ENCODE peak calls at places on chromosomes 1 and 21, in ten cellular contexts. I is astrocyte of the spinal cord, D is MM.1S, W is tibial artery, L is fibroblast of pulmonary artery, C is upper lobe of right lung, G is HCT116, A is stomach, U is fibroblast of lung, X is choroid plexus epithelial cell. Z is an unnamed sample.

GRCh38 chr1:215192306-215192705 is 109.8 kb downstream of the KCNK2 start:
- DNase-seq in I (peak), D (no peak), W (no peak), L (peak), C (no peak), G (no peak), A (no peak), U (peak), X (peak), Z (no peak)

GRCh38 chr21:42319368-42319767 is 4.2 kb upstream of the TFF3 start:
- DNase-seq in I (no peak), D (no peak), W (no peak), L (no peak), C (no peak), G (no peak), A (no peak), U (no peak), X (no peak), Z (no peak)

GRCh38 chr1:193264313-193265065 is 78.1 kb upstream of the B3GALT2 start:
- DNase-seq in I (peak), D (no peak), W (no peak), L (peak), C (no peak), G (no peak), A (no peak), U (no peak), X (peak), Z (no peak)

GRCh38 chr21:29074783-29075182 is 1.3 kb upstream of the CCT8 start:
- DNase-seq in I (no peak), D (no peak), W (no peak), L (no peak), C (no peak), G (no peak), A (no peak), U (no peak), X (no peak), Z (no peak)

GRCh38 chr1:26417111-26417510 is 6.5 kb downstream of the LIN28A start:
- DNase-seq in I (peak), D (peak), W (peak), L (peak), C (peak), G (peak), A (peak), U (peak), X (peak), Z (peak)

GRCh38 chr1:119808972-119809550 is 2.2 kb downstream of the REG4 start:
- DNase-seq in I (peak), D (peak), W (peak), L (peak), C (peak), G (peak), A (peak), U (peak), X (peak), Z (peak)

GRCh38 chr21:37006243-37006520 is 320 bp upstream of the RIPPLY3 start:
- DNase-seq in I (no peak), D (no peak), W (no peak), L (no peak), C (no peak), G (no peak), A (no peak), U (no peak), X (no peak), Z (no peak)

GRCh38 chr1:168491527-168492164 is 52.2 kb downstream of the XCL2 start:
- DNase-seq in I (no peak), D (no peak), W (no peak), L (no peak), C (no peak), G (no peak), A (no peak), U (no peak), X (no peak), Z (no peak)

GRCh38 chr1:20153000-20153418 is 13.9 kb downstream of the PLA2G2F start:
- DNase-seq in I (peak), D (no peak), W (peak), L (no peak), C (peak), G (no peak), A (no peak), U (peak), X (peak), Z (no peak)

GRCh38 chr1:204267191-204267601 is 53.4 kb upstream of the GOLT1A start:
- DNase-seq in I (no peak), D (no peak), W (no peak), L (no peak), C (no peak), G (no peak), A (no peak), U (no peak), X (no peak), Z (no peak)

GRCh38 chr21:16196521-16197208 is 466.9 kb downstream of the USP25 start:
- DNase-seq in I (peak), D (no peak), W (no peak), L (peak), C (no peak), G (no peak), A (no peak), U (peak), X (peak), Z (no peak)

GRCh38 chr1:108000620-108001105 is 35.7 kb upstream of the VAV3 start:
- DNase-seq in I (peak), D (no peak), W (no peak), L (peak), C (no peak), G (no peak), A (peak), U (peak), X (peak), Z (no peak)

GRCh38 chr1:70044832-70045231 is 160.5 kb downstream of the LRRC40 start:
- DNase-seq in I (peak), D (no peak), W (no peak), L (peak), C (no peak), G (no peak), A (no peak), U (peak), X (peak), Z (no peak)

GRCh38 chr1:29134695-29135028 is 11.0 kb upstream of the TMEM200B start:
- DNase-seq in I (no peak), D (no peak), W (no peak), L (no peak), C (no peak), G (no peak), A (no peak), U (no peak), X (no peak), Z (no peak)

GRCh38 chr1:157352216-157352615 is 200.1 kb downstream of the FCRL5 start:
- DNase-seq in I (no peak), D (no peak), W (no peak), L (no peak), C (no peak), G (no peak), A (no peak), U (no peak), X (no peak), Z (no peak)

GRCh38 chr1:42000781-42001180 is 82.1 kb upstream of the HIVEP3 start:
- DNase-seq in I (no peak), D (no peak), W (no peak), L (no peak), C (no peak), G (no peak), A (no peak), U (no peak), X (no peak), Z (no peak)

GRCh38 chr1:89607888-89608626 is 24.9 kb upstream of the LRRC8C start:
- DNase-seq in I (no peak), D (no peak), W (no peak), L (peak), C (no peak), G (no peak), A (no peak), U (peak), X (no peak), Z (no peak)

GRCh38 chr1:240189386-240189989 is 97.8 kb downstream of the FMN2 start:
- DNase-seq in I (peak), D (peak), W (no peak), L (peak), C (no peak), G (no peak), A (no peak), U (peak), X (peak), Z (no peak)

GRCh38 chr1:210455840-210456603 is 127.3 kb downstream of the HHAT start:
- DNase-seq in I (no peak), D (no peak), W (no peak), L (no peak), C (no peak), G (no peak), A (no peak), U (no peak), X (no peak), Z (no peak)

GRCh38 chr1:152374451-152374850 is 14.6 kb upstream of the FLG2 start:
- DNase-seq in I (no peak), D (no peak), W (no peak), L (no peak), C (no peak), G (no peak), A (no peak), U (no peak), X (no peak), Z (no peak)

GRCh38 chr1:72932025-72932424 is 649.7 kb upstream of the NEGR1 start:
- DNase-seq in I (no peak), D (no peak), W (no peak), L (no peak), C (no peak), G (no peak), A (no peak), U (no peak), X (no peak), Z (no peak)

GRCh38 chr1:91993256-91993655 is 36.5 kb upstream of the EPHX4 start:
- DNase-seq in I (no peak), D (no peak), W (no peak), L (no peak), C (no peak), G (no peak), A (no peak), U (no peak), X (no peak), Z (no peak)

GRCh38 chr1:222171005-222171404 is 376.9 kb downstream of the HHIPL2 start:
- DNase-seq in I (peak), D (peak), W (no peak), L (peak), C (no peak), G (peak), A (no peak), U (peak), X (peak), Z (peak)

GRCh38 chr1:228411121-228411520 is 4.5 kb upstream of the TRIM11 start:
- DNase-seq in I (no peak), D (no peak), W (no peak), L (no peak), C (no peak), G (no peak), A (no peak), U (no peak), X (no peak), Z (no peak)

GRCh38 chr1:182309631-182310351 is 81.8 kb downstream of the GLUL start:
- DNase-seq in I (no peak), D (no peak), W (no peak), L (no peak), C (no peak), G (no peak), A (no peak), U (no peak), X (no peak), Z (no peak)

GRCh38 chr1:111140680-111140967 is 601 bp downstream of the CEPT1 start:
- DNase-seq in I (no peak), D (peak), W (no peak), L (peak), C (no peak), G (no peak), A (peak), U (peak), X (peak), Z (no peak)

GRCh38 chr21:14382486-14382834 is 486 bp downstream of the HSPA13 start:
- DNase-seq in I (no peak), D (no peak), W (no peak), L (peak), C (no peak), G (no peak), A (no peak), U (peak), X (peak), Z (peak)

GRCh38 chr1:147185442-147185841 is 13.2 kb upstream of the PRKAB2 start:
- DNase-seq in I (no peak), D (no peak), W (no peak), L (no peak), C (no peak), G (no peak), A (no peak), U (no peak), X (no peak), Z (no peak)

GRCh38 chr1:45643978-45644377 is 20.1 kb upstream of the CCDC17 start:
- DNase-seq in I (no peak), D (peak), W (no peak), L (no peak), C (no peak), G (peak), A (no peak), U (no peak), X (peak), Z (no peak)

GRCh38 chr1:25563330-25564215 is 20.2 kb downstream of the LDLRAP1 start:
- DNase-seq in I (no peak), D (peak), W (no peak), L (no peak), C (peak), G (no peak), A (no peak), U (no peak), X (no peak), Z (no peak)

GRCh38 chr21:32347887-32348450 is 44.8 kb downstream of the URB1 start:
- DNase-seq in I (no peak), D (no peak), W (no peak), L (no peak), C (no peak), G (no peak), A (no peak), U (no peak), X (no peak), Z (no peak)

GRCh38 chr1:6955357-6956154 is 170.3 kb downstream of the CAMTA1 start:
- DNase-seq in I (no peak), D (no peak), W (no peak), L (no peak), C (no peak), G (no peak), A (no peak), U (no peak), X (no peak), Z (no peak)

GRCh38 chr21:42580076-42580792 is 66.6 kb downstream of the SLC37A1 start:
- DNase-seq in I (no peak), D (no peak), W (no peak), L (no peak), C (no peak), G (no peak), A (no peak), U (no peak), X (no peak), Z (no peak)

GRCh38 chr1:198498881-198499280 is 41.6 kb downstream of the ATP6V1G3 start:
- DNase-seq in I (no peak), D (no peak), W (no peak), L (peak), C (no peak), G (no peak), A (no peak), U (no peak), X (peak), Z (no peak)

GRCh38 chr1:163768581-163768980 is 446.8 kb downstream of the NUF2 start:
- DNase-seq in I (no peak), D (no peak), W (no peak), L (no peak), C (no peak), G (no peak), A (no peak), U (no peak), X (no peak), Z (no peak)

GRCh38 chr1:150926094-150926741 is at the start of gene SETDB1:
- DNase-seq in I (peak), D (peak), W (peak), L (peak), C (peak), G (peak), A (peak), U (peak), X (peak), Z (peak)
- TF ChIP-seq CTCF in I (no peak), D (no peak), W (no peak), L (no peak), C (no peak), G (no peak), A (no peak), U (no peak), X (no peak), Z (peak)

GRCh38 chr1:37947364-37947763 is 511 bp upstream of the INPP5B start:
- DNase-seq in I (no peak), D (peak), W (no peak), L (no peak), C (peak), G (no peak), A (no peak), U (no peak), X (no peak), Z (no peak)
- H3K4me3 ChIP-seq in I (no peak), D (peak), W (peak), L (no peak), C (peak), G (peak), A (peak), U (no peak), X (no peak), Z (peak)

GRCh38 chr1:59411147-59411546 is 114.3 kb downstream of the FGGY start:
- DNase-seq in I (no peak), D (no peak), W (no peak), L (no peak), C (no peak), G (no peak), A (no peak), U (no peak), X (no peak), Z (no peak)
- TF ChIP-seq CTCF in I (no peak), D (no peak), W (no peak), L (no peak), C (no peak), G (no peak), A (no peak), U (no peak), X (no peak), Z (no peak)

GRCh38 chr21:45471229-45472052 is 66.5 kb downstream of the COL18A1 start:
- DNase-seq in I (peak), D (no peak), W (no peak), L (peak), C (no peak), G (no peak), A (no peak), U (peak), X (peak), Z (no peak)
- H3K4me3 ChIP-seq in I (no peak), D (no peak), W (peak), L (peak), C (no peak), G (no peak), A (no peak), U (no peak), X (peak), Z (no peak)

GRCh38 chr1:14826731-14827326 is 228.3 kb downstream of the KAZN start:
- DNase-seq in I (no peak), D (no peak), W (no peak), L (no peak), C (no peak), G (no peak), A (no peak), U (no peak), X (no peak), Z (no peak)
- TF ChIP-seq CTCF in I (no peak), D (no peak), W (no peak), L (no peak), C (no peak), G (no peak), A (no peak), U (no peak), X (no peak), Z (no peak)

GRCh38 chr1:100349276-100349675 is 3.0 kb upstream of the CDC14A start:
- DNase-seq in I (no peak), D (no peak), W (no peak), L (no peak), C (no peak), G (no peak), A (no peak), U (no peak), X (no peak), Z (no peak)
- H3K4me3 ChIP-seq in I (no peak), D (no peak), W (no peak), L (no peak), C (no peak), G (no peak), A (no peak), U (no peak), X (no peak), Z (no peak)

GRCh38 chr1:47333578-47333921 is at the start of gene CMPK1:
- DNase-seq in I (peak), D (peak), W (peak), L (peak), C (peak), G (peak), A (peak), U (peak), X (peak), Z (peak)
- TF ChIP-seq CTCF in I (peak), D (peak), W (no peak), L (peak), C (peak), G (no peak), A (no peak), U (peak), X (peak), Z (no peak)

Z was measured in GM12864.